ENCODE peak calls at places on chromosomes 6 and 20, in eight cellular contexts. D, G, U, T, S, V, Q and J are unnamed samples.

GRCh38 chr6:12060780-12061619 is 48.9 kb downstream of the HIVEP1 start:
- DNase-seq in S (no peak), Q (no peak), T (no peak), V (peak), U (no peak), D (peak), G (peak), J (no peak)

GRCh38 chr6:82511546-82511945 is 147.9 kb downstream of the TPBG start:
- DNase-seq in G (no peak), S (no peak), T (no peak), D (no peak), V (no peak), Q (no peak), U (no peak), J (no peak)

GRCh38 chr6:170291271-170292110 is 613 bp upstream of the DLL1 start:
- DNase-seq in D (no peak), G (no peak), T (peak), S (no peak), Q (peak), U (peak), V (no peak), J (no peak)

GRCh38 chr20:14992961-14993360 is 655.5 kb upstream of the FLRT3 start:
- DNase-seq in G (peak), V (peak), D (peak), U (no peak), Q (no peak), T (no peak), S (no peak), J (peak)

GRCh38 chr6:75735491-75736186 is 13.4 kb upstream of the MYO6 start:
- DNase-seq in T (no peak), G (peak), S (no peak), V (peak), U (no peak), Q (no peak), D (no peak), J (peak)

GRCh38 chr6:108118791-108119211 is 44.3 kb upstream of the OSTM1 start:
- DNase-seq in T (no peak), S (no peak), G (no peak), D (no peak), Q (no peak), U (no peak), V (no peak), J (peak)

GRCh38 chr6:29678114-29678513 is 2.8 kb downstream of the ZFP57 start:
- DNase-seq in V (no peak), T (no peak), U (no peak), G (no peak), Q (peak), S (no peak), D (peak), J (no peak)

GRCh38 chr20:34045294-34045693 is 51.6 kb downstream of the RALY start:
- DNase-seq in D (peak), Q (no peak), V (no peak), U (peak), T (no peak), S (no peak), G (no peak), J (peak)

GRCh38 chr6:24196198-24196597 is 70.2 kb downstream of the NRSN1 start:
- DNase-seq in T (no peak), S (no peak), Q (no peak), D (no peak), G (no peak), U (no peak), V (no peak), J (no peak)

GRCh38 chr20:25125636-25126035 is 43.7 kb upstream of the VSX1 start:
- DNase-seq in G (no peak), S (no peak), T (no peak), U (no peak), D (no peak), V (no peak), Q (no peak), J (no peak)

GRCh38 chr6:37257634-37258404 is at the start of the genes TBC1D22B and TMEM217:
- DNase-seq in D (peak), S (peak), T (peak), U (peak), V (peak), Q (peak), G (peak), J (peak)

GRCh38 chr6:30554404-30554803 is 1.9 kb downstream of the GNL1 start:
- DNase-seq in U (no peak), T (no peak), Q (no peak), G (no peak), S (no peak), V (no peak), D (no peak), J (no peak)

GRCh38 chr6:30855429-30856069 is 28.8 kb upstream of the DDR1 start:
- DNase-seq in T (no peak), G (no peak), Q (peak), V (no peak), S (no peak), D (no peak), U (no peak), J (no peak)

GRCh38 chr6:159125977-159126376 is 43.2 kb upstream of the FNDC1 start:
- DNase-seq in Q (no peak), S (no peak), V (no peak), T (peak), G (no peak), D (no peak), U (no peak), J (no peak)

DNA sequence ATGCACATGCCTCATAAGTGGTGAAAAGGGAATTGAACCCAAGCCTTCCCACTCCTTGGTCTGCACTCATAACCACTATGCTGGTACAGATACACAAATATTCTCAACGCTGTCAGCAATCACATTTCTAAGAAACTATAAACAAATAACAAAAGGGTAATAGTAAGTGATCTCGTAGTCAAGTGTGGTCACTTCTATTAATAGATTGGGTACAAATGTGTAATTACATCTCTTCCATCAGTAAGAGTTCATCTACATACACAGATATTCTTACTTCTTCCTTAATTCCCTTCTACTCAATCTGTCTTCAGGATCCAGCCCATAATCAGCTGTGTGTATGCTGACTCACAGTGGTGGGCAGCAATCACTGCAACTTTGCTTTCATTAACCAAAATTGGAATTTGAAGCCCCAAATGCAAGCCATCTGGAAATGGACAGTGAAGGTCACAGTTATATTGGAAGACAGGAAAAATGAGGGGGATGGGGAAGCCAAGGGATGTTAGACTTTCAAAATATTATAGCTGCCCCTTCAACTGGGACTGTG is 6.7 kb downstream of the PRSS35 start:
- DNase-seq in G (peak), S (no peak), V (peak), D (peak), Q (no peak), T (no peak), U (no peak), J (peak)
- TF ChIP-seq CTCF in G (peak), S (peak), V (peak), D (peak), Q (peak), T (peak), U (no peak), J (peak)

DNA sequence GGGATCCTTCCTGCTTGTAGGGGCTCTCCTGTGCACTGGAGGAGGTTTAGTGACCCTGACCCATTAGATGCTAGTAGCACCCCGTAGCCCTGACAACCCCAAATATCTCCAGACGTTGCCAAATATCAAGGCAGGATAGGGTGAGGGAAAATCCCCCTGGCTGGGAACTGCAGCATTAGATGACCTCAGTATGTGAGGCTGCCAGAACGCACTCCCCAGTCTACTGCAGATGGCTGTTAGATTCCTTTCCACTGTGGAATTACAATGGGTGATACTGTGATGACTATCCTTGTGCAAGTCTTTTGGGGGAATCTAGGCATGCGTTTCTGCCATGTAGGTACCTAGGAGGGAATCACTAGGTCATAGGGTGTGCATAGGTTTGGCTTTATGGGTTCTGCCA is 226.3 kb upstream of the KCNG1 start:
- DNase-seq in D (no peak), U (no peak), S (no peak), T (no peak), G (no peak), V (peak), Q (no peak), J (no peak)
- H3K4me3 ChIP-seq in D (no peak), U (no peak), S (no peak), T (no peak), G (no peak), V (no peak), Q (no peak), J (no peak)

DNA sequence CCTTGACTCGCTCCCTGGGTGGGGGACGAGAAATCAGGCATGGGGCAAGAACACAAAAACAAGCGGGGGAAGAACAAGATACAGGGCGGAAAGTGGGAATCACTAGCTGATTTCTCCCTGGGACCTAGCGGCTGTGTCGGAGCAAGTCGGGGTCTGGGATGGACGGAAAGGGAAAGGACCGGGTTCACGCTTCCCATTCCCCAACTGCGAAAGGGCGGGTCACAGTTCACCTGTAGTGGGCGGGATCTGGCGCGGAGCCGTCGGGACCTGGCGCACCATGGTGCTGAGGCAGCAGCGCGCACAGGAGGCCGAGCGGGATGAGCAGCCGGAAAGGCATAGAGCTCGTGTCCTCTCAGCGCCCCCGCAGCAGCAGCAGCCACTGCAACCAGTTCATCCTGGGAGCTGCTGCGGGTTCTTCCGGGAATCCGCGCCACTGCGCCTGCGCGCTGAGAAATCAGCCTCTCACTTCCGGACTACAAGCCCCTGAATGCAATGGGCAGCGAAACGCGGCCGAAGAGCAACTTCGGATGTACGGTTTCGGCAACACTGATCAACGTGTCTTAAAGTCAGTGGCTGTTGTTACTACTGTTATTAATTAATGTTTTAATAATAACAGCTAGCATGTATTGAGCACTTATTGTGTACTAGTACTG is at the start of gene EDEM2:
- DNase-seq in U (peak), S (peak), Q (peak), T (peak), D (peak), V (peak), G (peak), J (peak)
- TF ChIP-seq CTCF in U (peak), S (no peak), Q (no peak), T (peak), D (no peak), V (no peak), G (no peak), J (no peak)

GRCh38 chr20:37521091-37521771 is at the start of gene NNAT:
- DNase-seq in V (no peak), D (no peak), T (no peak), G (no peak), S (no peak), U (no peak), Q (no peak), J (no peak)

GRCh38 chr20:37524221-37524700 is 3.2 kb downstream of the NNAT start:
- DNase-seq in S (no peak), U (peak), G (no peak), Q (peak), V (no peak), D (no peak), T (peak), J (no peak)

GRCh38 chr20:37523012-37523391 is 2.0 kb downstream of the NNAT start:
- DNase-seq in D (no peak), S (no peak), U (no peak), T (no peak), V (no peak), G (no peak), Q (no peak), J (no peak)

GRCh38 chr20:37520417-37520751 is 666 bp upstream of the NNAT start:
- DNase-seq in Q (no peak), V (no peak), U (no peak), G (no peak), D (no peak), S (no peak), T (no peak), J (no peak)

GRCh38 chr20:37522258-37523011 is 1.4 kb downstream of the NNAT start:
- DNase-seq in D (peak), S (no peak), V (peak), T (no peak), G (peak), U (peak), Q (peak), J (peak)
- H3K4me3 ChIP-seq in D (no peak), S (peak), V (no peak), T (no peak), G (peak), U (no peak), Q (no peak), J (no peak)

GRCh38 chr20:55053389-55053788 is 578.0 kb downstream of the DOK5 start:
- DNase-seq in Q (no peak), T (no peak), S (no peak), V (no peak), D (no peak), U (no peak), G (no peak), J (no peak)

GRCh38 chr20:55058938-55059337 is 583.5 kb downstream of the DOK5 start:
- DNase-seq in Q (no peak), D (no peak), T (no peak), G (no peak), V (no peak), S (no peak), U (no peak), J (no peak)

GRCh38 chr20:55054443-55054842 is 579.0 kb downstream of the DOK5 start:
- DNase-seq in G (no peak), Q (peak), D (no peak), T (no peak), V (peak), U (no peak), S (no peak), J (no peak)

GRCh38 chr20:55052464-55052863 is 577.1 kb downstream of the DOK5 start:
- DNase-seq in S (no peak), Q (no peak), D (no peak), U (no peak), V (peak), T (no peak), G (no peak), J (no peak)

GRCh38 chr20:55057779-55058415 is 582.5 kb downstream of the DOK5 start:
- DNase-seq in T (no peak), U (no peak), S (no peak), G (no peak), V (no peak), D (no peak), Q (peak), J (peak)
- TF ChIP-seq CTCF in T (no peak), U (peak), S (no peak), G (peak), V (peak), D (no peak), Q (peak), J (peak)

GRCh38 chr6:27474172-27474465 is 1.2 kb upstream of the ZNF184 start:
- DNase-seq in Q (no peak), S (no peak), D (no peak), V (no peak), U (no peak), G (no peak), T (no peak), J (no peak)
- H3K4me3 ChIP-seq in Q (no peak), S (no peak), D (no peak), V (no peak), U (no peak), G (no peak), T (no peak), J (no peak)

GRCh38 chr20:37389844-37390275 is 43.9 kb downstream of the SRC start:
- DNase-seq in D (no peak), Q (no peak), G (no peak), V (no peak), T (no peak), U (no peak), S (no peak), J (no peak)
- TF ChIP-seq CTCF in D (no peak), Q (no peak), G (no peak), V (no peak), T (no peak), U (no peak), S (no peak), J (no peak)

GRCh38 chr6:167795874-167796667 is 30.6 kb upstream of the AFDN start:
- DNase-seq in Q (no peak), G (no peak), V (no peak), U (peak), D (no peak), S (no peak), T (no peak), J (no peak)
- H3K4me3 ChIP-seq in Q (no peak), G (no peak), V (no peak), U (peak), D (no peak), S (no peak), T (no peak), J (no peak)